ENCODE peak calls at places on chromosomes 7 and 10, in seven cellular contexts. Q is IMR-90, B is hepatocyte, S is esophagus squamous epithelium, H is gastrocnemius medialis, G is Caco-2, U is aorta. K is an unnamed sample.

GRCh38 chr10:21285742-21286311 is 239.7 kb downstream of the SKIDA1 start:
- DNase-seq in Q (peak; percentile 21), B (no peak), S (no peak), H (no peak), G (no peak), U (no peak), K (peak; percentile 28)

GRCh38 chr10:26441491-26442214 is 3.5 kb downstream of the APBB1IP start:
- DNase-seq in Q (no peak), B (no peak), S (no peak), H (no peak), G (no peak), U (no peak), K (no peak)

GRCh38 chr10:14971867-14972448 is 12.8 kb downstream of the MEIG1 start:
- DNase-seq in Q (no peak), B (no peak), S (no peak), H (no peak), G (peak; percentile 77), U (no peak), K (peak; percentile 31)

GRCh38 chr10:132110713-132111112 is 45.0 kb downstream of the JAKMIP3 start:
- DNase-seq in Q (no peak), B (no peak), S (no peak), H (no peak), G (no peak), U (peak; percentile 59), K (no peak)

GRCh38 chr7:105044449-105045081 is 30.6 kb downstream of the KMT2E start:
- DNase-seq in Q (no peak), B (no peak), S (no peak), H (no peak), G (peak; percentile 15), U (no peak), K (no peak)

GRCh38 chr10:114370993-114371392 is 33.3 kb downstream of the AFAP1L2 start:
- DNase-seq in Q (no peak), B (no peak), S (no peak), H (no peak), G (no peak), U (no peak), K (no peak)

GRCh38 chr7:44085549-44085948 is 3.2 kb upstream of the POLM start:
- DNase-seq in Q (no peak), B (no peak), S (no peak), H (no peak), G (no peak), U (peak; percentile 67), K (no peak)

GRCh38 chr7:75854233-75854632 is 24.6 kb upstream of the RHBDD2 start:
- DNase-seq in Q (peak; percentile 49), B (no peak), S (no peak), H (no peak), G (no peak), U (no peak), K (peak; percentile 12)

GRCh38 chr10:94630017-94630688 is 53.4 kb upstream of the CYP2C18 start:
- DNase-seq in Q (peak; percentile 12), B (peak; percentile 49), S (no peak), H (no peak), G (peak; percentile 29), U (no peak), K (no peak)

GRCh38 chr10:48931188-48931587 is 8.5 kb downstream of the LRRC18 start:
- DNase-seq in Q (no peak), B (no peak), S (no peak), H (no peak), G (peak; percentile 44), U (no peak), K (no peak)

GRCh38 chr7:151129882-151130591 is 37.5 kb downstream of the GBX1 start:
- DNase-seq in Q (no peak), B (no peak), S (no peak), H (no peak), G (no peak), U (no peak), K (no peak)

GRCh38 chr10:97821308-97822038 is 28.2 kb upstream of the GOLGA7B start:
- DNase-seq in Q (no peak), B (no peak), S (no peak), H (peak; percentile 71), G (no peak), U (no peak), K (no peak)

GRCh38 chr10:114824396-114824795 is 2.8 kb downstream of the FHIP2A start:
- DNase-seq in Q (peak; percentile 21), B (no peak), S (no peak), H (no peak), G (no peak), U (no peak), K (no peak)

GRCh38 chr7:100407285-100408180 is 21.0 kb downstream of the ZCWPW1 start:
- DNase-seq in Q (peak; percentile 81), B (peak; percentile 73), S (no peak), H (no peak), G (peak; percentile 71), U (no peak), K (peak; percentile 41)

GRCh38 chr7:105652359-105652993 is 71.2 kb upstream of the EFCAB10 start:
- DNase-seq in Q (peak; percentile 71), B (peak; percentile 89), S (no peak), H (peak; percentile 53), G (peak; percentile 87), U (peak; percentile 91), K (peak; percentile 56)

GRCh38 chr7:12244129-12244528 is 33.0 kb downstream of the TMEM106B start:
- DNase-seq in Q (peak; percentile 8), B (peak; percentile 30), S (no peak), H (no peak), G (peak; percentile 69), U (no peak), K (peak; percentile 10)

GRCh38 chr10:124740374-124741280 is 3.6 kb downstream of the FAM53B start:
- DNase-seq in Q (peak; percentile 41), B (peak; percentile 52), S (no peak), H (peak; percentile 80), G (no peak), U (no peak), K (peak; percentile 58)

GRCh38 chr10:100019824-100020160 is 10.0 kb upstream of the DNMBP start:
- DNase-seq in Q (no peak), B (peak; percentile 55), S (no peak), H (no peak), G (peak; percentile 78), U (no peak), K (peak; percentile 49)

GRCh38 chr10:112774808-112775207 is 175.2 kb upstream of the TCF7L2 start:
- DNase-seq in Q (no peak), B (no peak), S (no peak), H (no peak), G (no peak), U (no peak), K (no peak)

GRCh38 chr7:137329411-137329810 is 14.1 kb downstream of the PTN start:
- DNase-seq in Q (peak; percentile 5), B (no peak), S (no peak), H (no peak), G (no peak), U (no peak), K (no peak)

GRCh38 chr7:137328389-137329120 is 15.0 kb downstream of the PTN start:
- DNase-seq in Q (peak; percentile 53), B (no peak), S (no peak), H (no peak), G (no peak), U (no peak), K (no peak)

GRCh38 chr7:137325927-137326326 is 17.6 kb downstream of the PTN start:
- DNase-seq in Q (no peak), B (peak; percentile 11), S (no peak), H (no peak), G (no peak), U (no peak), K (no peak)

GRCh38 chr7:137324796-137325700 is 18.5 kb downstream of the PTN start:
- DNase-seq in Q (no peak), B (no peak), S (no peak), H (no peak), G (no peak), U (no peak), K (no peak)
- H3K27me3 ChIP-seq in Q (no peaks in the 10 kb centered on the region), B (no peaks in the 10 kb centered on the region), S (no peaks in the 10 kb centered on the region), H (no peaks in the 10 kb centered on the region), G (no peaks in the 10 kb centered on the region), U (no peaks in the 10 kb centered on the region), K (no peaks in the 10 kb centered on the region)

GRCh38 chr7:33686001-33686591 is 219.2 kb upstream of the BMPER start:
- DNase-seq in Q (no peak), B (peak; percentile 19), S (no peak), H (no peak), G (peak; percentile 12), U (no peak), K (no peak)
- H3K9me3 ChIP-seq in Q (no peaks in the 10 kb centered on the region), B (no peaks in the 10 kb centered on the region), S (no peaks in the 10 kb centered on the region), H (no peaks in the 10 kb centered on the region), G (no peaks in the 10 kb centered on the region), U (peaks cover 2% of the 10 kb centered on the region), K (no peaks in the 10 kb centered on the region)

DNA sequence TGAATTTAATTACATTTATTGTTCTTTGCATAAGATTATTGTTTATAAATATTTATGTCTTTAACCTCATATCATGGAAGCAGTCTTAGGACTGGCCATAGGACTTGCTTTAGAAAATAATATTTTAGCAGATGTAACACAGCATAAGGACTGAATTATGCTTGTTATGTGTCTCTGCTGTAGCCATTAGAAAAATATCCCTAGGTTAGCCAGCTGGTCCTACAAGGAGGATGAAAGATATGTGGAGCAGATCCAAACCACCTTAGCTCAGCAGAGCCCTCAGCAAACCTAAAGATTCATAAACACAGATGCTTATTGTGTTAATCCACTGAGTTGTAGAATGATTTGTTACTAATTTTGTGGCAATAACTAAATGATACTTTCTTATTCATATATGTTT is 166.0 kb upstream of the COL1A2 start:
- DNase-seq in Q (peak; percentile 33), B (no peak), S (no peak), H (no peak), G (no peak), U (no peak), K (no peak)
- H3K27me3 ChIP-seq in Q (no peaks in the 10 kb centered on the region), B (no peaks in the 10 kb centered on the region), S (no peaks in the 10 kb centered on the region), H (no peaks in the 10 kb centered on the region), G (no peaks in the 10 kb centered on the region), U (no peaks in the 10 kb centered on the region), K (no peaks in the 10 kb centered on the region)

DNA sequence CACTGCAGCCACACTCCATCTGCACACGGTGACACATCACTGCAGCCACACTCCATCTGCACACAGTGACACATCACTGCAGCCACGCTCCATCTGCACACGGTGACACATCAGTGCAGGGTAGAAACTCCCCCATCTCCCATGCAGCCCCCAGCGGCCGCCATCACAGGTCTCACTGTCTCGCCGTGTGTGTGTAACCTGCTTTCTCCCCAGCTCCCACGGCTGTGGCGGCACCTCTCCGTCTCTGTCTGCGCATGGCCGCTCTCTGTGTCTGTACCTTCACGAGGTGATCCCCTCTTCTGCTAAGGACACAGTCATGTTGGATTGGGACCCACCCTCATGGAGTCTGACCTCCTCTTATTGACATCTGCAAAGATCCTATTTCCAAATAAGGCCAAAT is 527.4 kb downstream of the PTPRN2 start:
- DNase-seq in Q (no peak), B (no peak), S (no peak), H (no peak), G (no peak), U (no peak), K (no peak)
- H3K9me3 ChIP-seq in Q (peaks cover 44% of the 10 kb centered on the region), B (no peaks in the 10 kb centered on the region), S (no peaks in the 10 kb centered on the region), H (no peaks in the 10 kb centered on the region), G (peaks cover 14% of the 10 kb centered on the region), U (no peaks in the 10 kb centered on the region), K (no peaks in the 10 kb centered on the region)

DNA sequence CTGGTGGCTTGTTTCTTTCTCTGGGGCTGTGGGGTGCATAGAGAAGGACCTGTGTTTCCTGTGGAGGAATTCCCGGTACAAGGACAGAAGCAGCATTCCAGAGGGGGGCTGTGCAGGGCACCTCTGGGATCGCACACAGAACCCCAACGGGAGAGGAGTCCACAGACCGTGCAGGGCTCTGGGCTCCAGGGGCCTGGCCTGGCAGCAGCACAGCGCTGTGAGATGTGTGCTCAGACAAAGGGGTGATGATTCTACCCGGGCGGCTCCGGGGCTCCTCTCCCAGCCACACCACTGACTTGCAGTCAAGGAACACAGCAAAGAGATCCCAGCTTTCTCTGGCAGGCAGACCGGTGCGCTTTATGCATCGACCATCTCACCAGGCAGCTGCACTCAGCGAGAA is 6.9 kb upstream of the SHH start:
- DNase-seq in Q (no peak), B (no peak), S (no peak), H (no peak), G (no peak), U (no peak), K (no peak)
- H3K27me3 ChIP-seq in Q (peaks cover 7% of the 10 kb centered on the region), B (peaks cover 14% of the 10 kb centered on the region), S (peaks cover 11% of the 10 kb centered on the region), H (peaks cover 24% of the 10 kb centered on the region), G (no peaks in the 10 kb centered on the region), U (no peaks in the 10 kb centered on the region), K (no peaks in the 10 kb centered on the region)

K was measured in MG63.